ENCODE peak calls at places on chromosomes 16 and 17, in six cellular contexts. One of them, this sample, is unnamed.

GRCh38 chr16:982152-983043 is 828 bp downstream of the SOX8 start:
- DNase-seq in activated CD4-positive, CD25-positive, alpha-beta regulatory T cell: no peak
- DNase-seq in iPS DF 19.7: no peak
- DNase-seq in iris pigment epithelial cell: peak
- DNase-seq in NCI-H226: no peak
- DNase-seq in AG09309: no peak
- DNase-seq in this sample: no peak

GRCh38 chr17:44546711-44547606 is 10.3 kb upstream of the FZD2 start:
- DNase-seq in NCI-H226: peak
- DNase-seq in AG09309: no peak
- DNase-seq in activated CD4-positive, CD25-positive, alpha-beta regulatory T cell: no peak
- DNase-seq in iris pigment epithelial cell: peak
- DNase-seq in iPS DF 19.7: no peak
- DNase-seq in this sample: no peak

GRCh38 chr16:83586036-83586810 is 221.6 kb upstream of the HSBP1 start:
- DNase-seq in iris pigment epithelial cell: peak
- DNase-seq in iPS DF 19.7: no peak
- DNase-seq in NCI-H226: no peak
- DNase-seq in AG09309: no peak
- DNase-seq in activated CD4-positive, CD25-positive, alpha-beta regulatory T cell: no peak
- DNase-seq in this sample: no peak

GRCh38 chr16:83561876-83562275 is 245.9 kb upstream of the HSBP1 start:
- DNase-seq in NCI-H226: peak
- DNase-seq in activated CD4-positive, CD25-positive, alpha-beta regulatory T cell: no peak
- DNase-seq in AG09309: no peak
- DNase-seq in iris pigment epithelial cell: peak
- DNase-seq in iPS DF 19.7: no peak
- DNase-seq in this sample: no peak

GRCh38 chr17:69874220-69874670 is 200.8 kb upstream of the KCNJ16 start:
- DNase-seq in NCI-H226: peak
- DNase-seq in iPS DF 19.7: no peak
- DNase-seq in iris pigment epithelial cell: peak
- DNase-seq in AG09309: peak
- DNase-seq in activated CD4-positive, CD25-positive, alpha-beta regulatory T cell: no peak
- DNase-seq in this sample: no peak

GRCh38 chr17:65755799-65756198 is 194.4 kb upstream of the AXIN2 start:
- DNase-seq in NCI-H226: no peak
- DNase-seq in activated CD4-positive, CD25-positive, alpha-beta regulatory T cell: no peak
- DNase-seq in iPS DF 19.7: no peak
- DNase-seq in iris pigment epithelial cell: no peak
- DNase-seq in AG09309: no peak
- DNase-seq in this sample: no peak

GRCh38 chr17:18278867-18279266 is 18.4 kb downstream of the MIEF2 start:
- DNase-seq in iPS DF 19.7: no peak
- DNase-seq in NCI-H226: no peak
- DNase-seq in iris pigment epithelial cell: peak
- DNase-seq in activated CD4-positive, CD25-positive, alpha-beta regulatory T cell: no peak
- DNase-seq in AG09309: no peak
- DNase-seq in this sample: no peak

GRCh38 chr16:30351586-30352419 is 3.3 kb downstream of the CD2BP2 start:
- DNase-seq in AG09309: peak
- DNase-seq in iPS DF 19.7: no peak
- DNase-seq in activated CD4-positive, CD25-positive, alpha-beta regulatory T cell: no peak
- DNase-seq in iris pigment epithelial cell: peak
- DNase-seq in NCI-H226: peak
- DNase-seq in this sample: no peak

GRCh38 chr16:49189286-49189685 is 92.4 kb downstream of the CBLN1 start:
- DNase-seq in activated CD4-positive, CD25-positive, alpha-beta regulatory T cell: no peak
- DNase-seq in iPS DF 19.7: no peak
- DNase-seq in iris pigment epithelial cell: peak
- DNase-seq in NCI-H226: no peak
- DNase-seq in AG09309: no peak
- DNase-seq in this sample: no peak

GRCh38 chr16:88782454-88783390 is 2.3 kb downstream of the PIEZO1 start:
- DNase-seq in AG09309: no peak
- DNase-seq in NCI-H226: peak
- DNase-seq in iPS DF 19.7: no peak
- DNase-seq in activated CD4-positive, CD25-positive, alpha-beta regulatory T cell: no peak
- DNase-seq in iris pigment epithelial cell: peak
- DNase-seq in this sample: no peak

GRCh38 chr17:83119987-83120864 is 40.8 kb downstream of the METRNL start:
- DNase-seq in iPS DF 19.7: no peak
- DNase-seq in activated CD4-positive, CD25-positive, alpha-beta regulatory T cell: no peak
- DNase-seq in iris pigment epithelial cell: no peak
- DNase-seq in NCI-H226: no peak
- DNase-seq in AG09309: no peak
- DNase-seq in this sample: peak

GRCh38 chr17:13067629-13068303 is 49.9 kb upstream of the ELAC2 start:
- DNase-seq in iris pigment epithelial cell: no peak
- DNase-seq in iPS DF 19.7: no peak
- DNase-seq in activated CD4-positive, CD25-positive, alpha-beta regulatory T cell: no peak
- DNase-seq in NCI-H226: no peak
- DNase-seq in AG09309: no peak
- DNase-seq in this sample: no peak

GRCh38 chr16:2981177-2981898 is 1.1 kb upstream of the PKMYT1 start:
- DNase-seq in iPS DF 19.7: no peak
- DNase-seq in activated CD4-positive, CD25-positive, alpha-beta regulatory T cell: no peak
- DNase-seq in NCI-H226: no peak
- DNase-seq in iris pigment epithelial cell: peak
- DNase-seq in AG09309: no peak
- DNase-seq in this sample: no peak

GRCh38 chr17:76079577-76080206 is 710 bp downstream of the ZACN start:
- DNase-seq in iPS DF 19.7: no peak
- DNase-seq in AG09309: no peak
- DNase-seq in activated CD4-positive, CD25-positive, alpha-beta regulatory T cell: no peak
- DNase-seq in iris pigment epithelial cell: no peak
- DNase-seq in NCI-H226: no peak
- DNase-seq in this sample: no peak